ENCODE peak calls at places on chromosomes 16 and 17, in eight cellular contexts. One of them, this sample, is unnamed.

GRCh38 chr16:86604436-86605220 is 26.3 kb downstream of the FOXL1 start:
- DNase-seq in mesenchymal stem cell: no peak
- DNase-seq in heart right ventricle: no peak
- DNase-seq in A549: no peak
- DNase-seq in PC-3: no peak
- DNase-seq in astrocyte of the cerebellum: no peak
- DNase-seq in fibroblast of the aortic adventitia: no peak
- DNase-seq in OCI-LY7: peak
- DNase-seq in this sample: no peak

GRCh38 chr16:85988723-85989313 is 89.9 kb downstream of the IRF8 start:
- DNase-seq in mesenchymal stem cell: no peak
- DNase-seq in heart right ventricle: no peak
- DNase-seq in A549: no peak
- DNase-seq in PC-3: no peak
- DNase-seq in astrocyte of the cerebellum: no peak
- DNase-seq in fibroblast of the aortic adventitia: no peak
- DNase-seq in OCI-LY7: peak
- DNase-seq in this sample: no peak

GRCh38 chr16:50265260-50265659 is 1.1 kb upstream of the ADCY7 start:
- DNase-seq in mesenchymal stem cell: peak
- DNase-seq in heart right ventricle: no peak
- DNase-seq in A549: peak
- DNase-seq in PC-3: peak
- DNase-seq in astrocyte of the cerebellum: no peak
- DNase-seq in fibroblast of the aortic adventitia: no peak
- DNase-seq in OCI-LY7: peak
- DNase-seq in this sample: no peak

GRCh38 chr17:22272363-22273146 is 580.2 kb downstream of the KCNJ18 start:
- DNase-seq in mesenchymal stem cell: no peak
- DNase-seq in heart right ventricle: no peak
- DNase-seq in A549: no peak
- DNase-seq in PC-3: no peak
- DNase-seq in astrocyte of the cerebellum: no peak
- DNase-seq in fibroblast of the aortic adventitia: no peak
- DNase-seq in OCI-LY7: no peak
- DNase-seq in this sample: no peak

GRCh38 chr17:72393553-72393952 is 272.7 kb downstream of the SOX9 start:
- DNase-seq in mesenchymal stem cell: peak
- DNase-seq in heart right ventricle: no peak
- DNase-seq in A549: peak
- DNase-seq in PC-3: peak
- DNase-seq in astrocyte of the cerebellum: no peak
- DNase-seq in fibroblast of the aortic adventitia: peak
- DNase-seq in OCI-LY7: no peak
- DNase-seq in this sample: no peak

GRCh38 chr17:37551788-37552187 is 57.4 kb downstream of the SYNRG start:
- DNase-seq in mesenchymal stem cell: no peak
- DNase-seq in heart right ventricle: no peak
- DNase-seq in A549: no peak
- DNase-seq in PC-3: no peak
- DNase-seq in astrocyte of the cerebellum: no peak
- DNase-seq in fibroblast of the aortic adventitia: no peak
- DNase-seq in OCI-LY7: no peak
- DNase-seq in this sample: peak

GRCh38 chr16:49552273-49552928 is 178.8 kb downstream of the C16orf78 start:
- DNase-seq in mesenchymal stem cell: no peak
- DNase-seq in heart right ventricle: no peak
- DNase-seq in A549: no peak
- DNase-seq in PC-3: no peak
- DNase-seq in astrocyte of the cerebellum: no peak
- DNase-seq in fibroblast of the aortic adventitia: no peak
- DNase-seq in OCI-LY7: no peak
- DNase-seq in this sample: no peak

GRCh38 chr17:6683081-6683684 is 30.0 kb downstream of the SLC13A5 start:
- DNase-seq in mesenchymal stem cell: no peak
- DNase-seq in heart right ventricle: no peak
- DNase-seq in A549: no peak
- DNase-seq in PC-3: no peak
- DNase-seq in astrocyte of the cerebellum: no peak
- DNase-seq in fibroblast of the aortic adventitia: no peak
- DNase-seq in OCI-LY7: no peak
- DNase-seq in this sample: no peak

DNA sequence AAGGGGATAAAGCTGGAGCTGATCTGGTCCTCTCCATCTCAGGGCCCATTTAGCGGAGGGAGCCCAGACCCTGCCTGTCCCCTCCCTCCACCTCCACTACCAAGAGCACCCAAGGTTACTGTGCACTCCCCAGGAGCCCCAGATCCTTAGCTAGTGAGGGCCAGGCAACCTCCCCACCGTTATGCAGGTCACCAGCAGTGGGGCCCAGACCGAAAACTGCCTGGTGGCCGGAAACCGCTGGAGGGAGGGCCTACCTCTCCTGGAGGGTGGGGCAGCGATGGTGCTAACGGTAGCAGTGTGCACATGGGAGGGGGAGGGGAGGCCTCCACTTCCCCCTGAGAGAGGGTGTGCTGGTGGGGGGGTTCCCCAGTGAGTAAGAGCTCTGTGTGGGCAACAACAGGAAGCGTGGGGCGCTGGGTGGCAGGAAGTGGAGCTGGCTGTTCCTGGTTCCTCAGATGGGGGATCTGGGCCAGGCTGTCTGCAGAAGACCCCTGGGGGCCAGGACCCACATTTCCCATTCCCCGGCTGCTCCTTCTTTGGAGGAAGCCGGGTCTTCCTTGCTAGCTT is 4.4 kb downstream of the FMNL1 start:
- DNase-seq in mesenchymal stem cell: no peak
- DNase-seq in heart right ventricle: peak
- DNase-seq in A549: peak
- DNase-seq in PC-3: no peak
- DNase-seq in astrocyte of the cerebellum: no peak
- DNase-seq in fibroblast of the aortic adventitia: no peak
- DNase-seq in OCI-LY7: peak
- DNase-seq in this sample: peak
- H3K4me3 ChIP-seq in mesenchymal stem cell: no peak
- H3K4me3 ChIP-seq in heart right ventricle: peak
- H3K4me3 ChIP-seq in A549: no peak
- H3K4me3 ChIP-seq in PC-3: no peak
- H3K4me3 ChIP-seq in astrocyte of the cerebellum: no peak
- H3K4me3 ChIP-seq in fibroblast of the aortic adventitia: no peak
- H3K4me3 ChIP-seq in OCI-LY7: peak
- H3K4me3 ChIP-seq in this sample: no peak

GRCh38 chr16:30841332-30841731 is 52.5 kb downstream of the BCL7C start:
- DNase-seq in mesenchymal stem cell: no peak
- DNase-seq in heart right ventricle: no peak
- DNase-seq in A549: no peak
- DNase-seq in PC-3: no peak
- DNase-seq in astrocyte of the cerebellum: no peak
- DNase-seq in fibroblast of the aortic adventitia: no peak
- DNase-seq in OCI-LY7: no peak
- DNase-seq in this sample: no peak

GRCh38 chr16:30837904-30838303 is 50.9 kb upstream of the ZNF629 start:
- DNase-seq in mesenchymal stem cell: no peak
- DNase-seq in heart right ventricle: no peak
- DNase-seq in A549: no peak
- DNase-seq in PC-3: peak
- DNase-seq in astrocyte of the cerebellum: no peak
- DNase-seq in fibroblast of the aortic adventitia: peak
- DNase-seq in OCI-LY7: no peak
- DNase-seq in this sample: no peak

GRCh38 chr16:30842971-30843370 is 50.9 kb downstream of the BCL7C start:
- DNase-seq in mesenchymal stem cell: no peak
- DNase-seq in heart right ventricle: no peak
- DNase-seq in A549: no peak
- DNase-seq in PC-3: no peak
- DNase-seq in astrocyte of the cerebellum: no peak
- DNase-seq in fibroblast of the aortic adventitia: no peak
- DNase-seq in OCI-LY7: no peak
- DNase-seq in this sample: no peak

GRCh38 chr16:30838876-30839471 is 52.0 kb upstream of the ZNF629 start:
- DNase-seq in mesenchymal stem cell: no peak
- DNase-seq in heart right ventricle: no peak
- DNase-seq in A549: no peak
- DNase-seq in PC-3: no peak
- DNase-seq in astrocyte of the cerebellum: no peak
- DNase-seq in fibroblast of the aortic adventitia: no peak
- DNase-seq in OCI-LY7: no peak
- DNase-seq in this sample: no peak

GRCh38 chr16:30839523-30840227 is 52.7 kb upstream of the ZNF629 start:
- DNase-seq in mesenchymal stem cell: no peak
- DNase-seq in heart right ventricle: no peak
- DNase-seq in A549: no peak
- DNase-seq in PC-3: no peak
- DNase-seq in astrocyte of the cerebellum: no peak
- DNase-seq in fibroblast of the aortic adventitia: peak
- DNase-seq in OCI-LY7: no peak
- DNase-seq in this sample: no peak
- H3K4me3 ChIP-seq in mesenchymal stem cell: no peak
- H3K4me3 ChIP-seq in heart right ventricle: no peak
- H3K4me3 ChIP-seq in A549: no peak
- H3K4me3 ChIP-seq in PC-3: no peak
- H3K4me3 ChIP-seq in astrocyte of the cerebellum: no peak
- H3K4me3 ChIP-seq in fibroblast of the aortic adventitia: no peak
- H3K4me3 ChIP-seq in OCI-LY7: no peak
- H3K4me3 ChIP-seq in this sample: no peak

GRCh38 chr17:39513256-39513655 is 52.0 kb downstream of the CDK12 start:
- DNase-seq in mesenchymal stem cell: no peak
- DNase-seq in heart right ventricle: no peak
- DNase-seq in A549: no peak
- DNase-seq in PC-3: no peak
- DNase-seq in astrocyte of the cerebellum: no peak
- DNase-seq in fibroblast of the aortic adventitia: no peak
- DNase-seq in OCI-LY7: no peak
- DNase-seq in this sample: no peak

GRCh38 chr17:39513915-39514314 is 52.6 kb downstream of the CDK12 start:
- DNase-seq in mesenchymal stem cell: no peak
- DNase-seq in heart right ventricle: no peak
- DNase-seq in A549: no peak
- DNase-seq in PC-3: no peak
- DNase-seq in astrocyte of the cerebellum: no peak
- DNase-seq in fibroblast of the aortic adventitia: no peak
- DNase-seq in OCI-LY7: no peak
- DNase-seq in this sample: no peak

GRCh38 chr17:39507511-39507910 is 46.2 kb downstream of the CDK12 start:
- DNase-seq in mesenchymal stem cell: no peak
- DNase-seq in heart right ventricle: no peak
- DNase-seq in A549: no peak
- DNase-seq in PC-3: no peak
- DNase-seq in astrocyte of the cerebellum: no peak
- DNase-seq in fibroblast of the aortic adventitia: no peak
- DNase-seq in OCI-LY7: no peak
- DNase-seq in this sample: no peak

DNA sequence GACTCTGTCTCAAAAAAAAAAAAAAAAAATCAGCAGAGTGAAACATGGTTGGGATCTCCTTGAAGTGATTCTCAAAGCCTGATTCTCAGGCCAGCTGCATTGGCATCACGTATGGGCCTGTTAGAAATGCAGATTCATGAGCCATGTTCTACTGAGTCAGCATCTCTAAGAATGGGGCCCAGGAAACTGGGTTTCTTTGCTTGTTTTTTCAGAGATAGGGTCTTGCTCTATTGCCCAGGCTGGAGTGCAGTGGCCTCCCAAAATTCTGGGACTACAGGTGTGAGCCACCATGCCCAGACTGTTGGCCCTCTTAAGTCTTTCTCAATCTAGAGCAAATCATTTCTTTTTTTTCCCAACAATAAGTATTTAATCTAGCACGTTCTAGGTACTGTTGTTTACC is 47.7 kb downstream of the CDK12 start:
- DNase-seq in mesenchymal stem cell: no peak
- DNase-seq in heart right ventricle: no peak
- DNase-seq in A549: no peak
- DNase-seq in PC-3: no peak
- DNase-seq in astrocyte of the cerebellum: no peak
- DNase-seq in fibroblast of the aortic adventitia: no peak
- DNase-seq in OCI-LY7: no peak
- DNase-seq in this sample: no peak
- H3K4me3 ChIP-seq in mesenchymal stem cell: no peak
- H3K4me3 ChIP-seq in heart right ventricle: no peak
- H3K4me3 ChIP-seq in A549: no peak
- H3K4me3 ChIP-seq in PC-3: no peak
- H3K4me3 ChIP-seq in astrocyte of the cerebellum: no peak
- H3K4me3 ChIP-seq in fibroblast of the aortic adventitia: no peak
- H3K4me3 ChIP-seq in OCI-LY7: no peak
- H3K4me3 ChIP-seq in this sample: no peak

GRCh38 chr16:48365601-48366164 is 19.5 kb downstream of the SIAH1 start:
- DNase-seq in mesenchymal stem cell: peak
- DNase-seq in heart right ventricle: peak
- DNase-seq in A549: peak
- DNase-seq in PC-3: peak
- DNase-seq in astrocyte of the cerebellum: no peak
- DNase-seq in fibroblast of the aortic adventitia: peak
- DNase-seq in OCI-LY7: no peak
- DNase-seq in this sample: peak
- H3K4me3 ChIP-seq in mesenchymal stem cell: peak
- H3K4me3 ChIP-seq in heart right ventricle: peak
- H3K4me3 ChIP-seq in A549: peak
- H3K4me3 ChIP-seq in PC-3: peak
- H3K4me3 ChIP-seq in astrocyte of the cerebellum: peak
- H3K4me3 ChIP-seq in fibroblast of the aortic adventitia: peak
- H3K4me3 ChIP-seq in OCI-LY7: peak
- H3K4me3 ChIP-seq in this sample: peak

GRCh38 chr16:53501216-53501859 is 1.7 kb downstream of the AKTIP start:
- DNase-seq in mesenchymal stem cell: peak
- DNase-seq in heart right ventricle: no peak
- DNase-seq in A549: no peak
- DNase-seq in PC-3: no peak
- DNase-seq in astrocyte of the cerebellum: no peak
- DNase-seq in fibroblast of the aortic adventitia: peak
- DNase-seq in OCI-LY7: no peak
- DNase-seq in this sample: no peak
- H3K4me3 ChIP-seq in mesenchymal stem cell: peak
- H3K4me3 ChIP-seq in heart right ventricle: peak
- H3K4me3 ChIP-seq in A549: peak
- H3K4me3 ChIP-seq in PC-3: peak
- H3K4me3 ChIP-seq in astrocyte of the cerebellum: no peak
- H3K4me3 ChIP-seq in fibroblast of the aortic adventitia: peak
- H3K4me3 ChIP-seq in OCI-LY7: no peak
- H3K4me3 ChIP-seq in this sample: no peak

GRCh38 chr17:44331249-44331760 is 6.7 kb upstream of the SLC25A39 start:
- DNase-seq in mesenchymal stem cell: peak
- DNase-seq in heart right ventricle: peak
- DNase-seq in A549: peak
- DNase-seq in PC-3: peak
- DNase-seq in astrocyte of the cerebellum: peak
- DNase-seq in fibroblast of the aortic adventitia: peak
- DNase-seq in OCI-LY7: peak
- DNase-seq in this sample: peak
- H3K4me3 ChIP-seq in mesenchymal stem cell: no peak
- H3K4me3 ChIP-seq in heart right ventricle: no peak
- H3K4me3 ChIP-seq in A549: no peak
- H3K4me3 ChIP-seq in PC-3: no peak
- H3K4me3 ChIP-seq in astrocyte of the cerebellum: no peak
- H3K4me3 ChIP-seq in fibroblast of the aortic adventitia: no peak
- H3K4me3 ChIP-seq in OCI-LY7: peak
- H3K4me3 ChIP-seq in this sample: no peak